ENCODE peak calls at places on chromosome 7, in eight cellular contexts. X is thoracic aorta; N is neuronal stem cell; K is CD8-positive, alpha-beta memory T cell; J is stomach; G is K562; E is CD4-positive, CD25-positive, alpha-beta regulatory T cell; B is GM23248. Z is an unnamed sample.

GRCh38 chr7:85114342-85114741 is 72.5 kb downstream of the SEMA3D start:
- DNase-seq in B (no peak), X (no peak), E (no peak), N (no peak), J (no peak), K (no peak), G (no peak), Z (peak)

GRCh38 chr7:95047291-95047690 is 139.9 kb downstream of the PPP1R9A start:
- DNase-seq in J (no peak), E (no peak), N (no peak), G (no peak), X (no peak), B (no peak), K (no peak), Z (no peak)

GRCh38 chr7:18140943-18141342 is 113.3 kb upstream of the PRPS1L1 start:
- DNase-seq in K (no peak), N (no peak), G (no peak), X (no peak), B (no peak), J (no peak), E (no peak), Z (no peak)

GRCh38 chr7:4020086-4020485 is 662.0 kb upstream of the FOXK1 start:
- DNase-seq in X (no peak), B (no peak), G (no peak), J (no peak), K (no peak), N (no peak), E (no peak), Z (no peak)

GRCh38 chr7:80107278-80107677 is 27.4 kb upstream of the GNAI1 start:
- DNase-seq in E (no peak), X (no peak), N (no peak), G (no peak), J (no peak), B (no peak), K (peak), Z (no peak)

GRCh38 chr7:71477441-71477840 is 345.5 kb downstream of the GALNT17 start:
- DNase-seq in G (no peak), E (no peak), B (peak), X (no peak), K (no peak), J (no peak), N (no peak), Z (no peak)

GRCh38 chr7:23357190-23358093 is 58.3 kb downstream of the MALSU1 start:
- DNase-seq in B (peak), N (no peak), G (peak), K (no peak), X (no peak), J (no peak), E (no peak), Z (no peak)

GRCh38 chr7:80732635-80733034 is 94.2 kb downstream of the CD36 start:
- DNase-seq in K (no peak), B (peak), E (no peak), G (peak), N (no peak), X (no peak), J (no peak), Z (no peak)

GRCh38 chr7:157282141-157282801 is 54.5 kb upstream of the DNAJB6 start:
- DNase-seq in G (no peak), N (no peak), J (no peak), B (no peak), X (no peak), E (no peak), K (no peak), Z (no peak)

GRCh38 chr7:90383879-90384278 is 19.4 kb upstream of the CLDN12 start:
- DNase-seq in G (no peak), E (no peak), J (no peak), N (no peak), B (peak), K (no peak), X (no peak), Z (no peak)

GRCh38 chr7:117323877-117324699 is 1.2 kb upstream of the WNT2 start:
- DNase-seq in E (no peak), G (no peak), N (peak), J (no peak), X (no peak), B (peak), K (no peak), Z (no peak)

GRCh38 chr7:142915315-142915714 is 18.2 kb downstream of the TRPV5 start:
- DNase-seq in X (no peak), E (no peak), K (no peak), B (no peak), J (no peak), N (no peak), G (no peak), Z (no peak)

GRCh38 chr7:70294512-70294911 is 696.2 kb downstream of the AUTS2 start:
- DNase-seq in B (no peak), N (no peak), X (no peak), J (no peak), E (no peak), K (no peak), G (no peak), Z (no peak)

GRCh38 chr7:156002362-156003001 is 190.2 kb upstream of the SHH start:
- DNase-seq in K (no peak), G (no peak), N (no peak), E (no peak), X (no peak), J (no peak), B (no peak), Z (no peak)

GRCh38 chr7:113086928-113087277 is 276 bp upstream of the GPR85 start:
- DNase-seq in N (no peak), G (no peak), K (no peak), B (no peak), J (no peak), E (no peak), X (no peak), Z (no peak)

GRCh38 chr7:157503229-157503628 is 166.4 kb downstream of the DNAJB6 start:
- DNase-seq in J (peak), K (no peak), X (no peak), E (no peak), B (no peak), G (no peak), N (no peak), Z (no peak)

GRCh38 chr7:108211382-108212201 is 81.4 kb upstream of the LAMB4 start:
- DNase-seq in X (no peak), E (no peak), J (peak), G (peak), B (peak), K (no peak), N (no peak), Z (no peak)

GRCh38 chr7:19069842-19070241 is 47.6 kb downstream of the TWIST1 start:
- DNase-seq in K (no peak), E (no peak), B (no peak), X (no peak), N (peak), J (no peak), G (no peak), Z (no peak)

GRCh38 chr7:116741625-116742316 is 69.8 kb downstream of the MET start:
- DNase-seq in G (no peak), K (no peak), X (no peak), N (no peak), B (no peak), E (no peak), J (no peak), Z (no peak)

GRCh38 chr7:156153590-156153989 is 341.3 kb upstream of the SHH start:
- DNase-seq in E (no peak), G (no peak), J (no peak), X (no peak), N (no peak), B (no peak), K (no peak), Z (no peak)

GRCh38 chr7:3787717-3788311 is 486.8 kb downstream of the SDK1 start:
- DNase-seq in N (no peak), J (peak), K (no peak), E (no peak), G (no peak), X (no peak), B (no peak), Z (no peak)

GRCh38 chr7:20409961-20410360 is 79.3 kb downstream of the ITGB8 start:
- DNase-seq in B (peak), K (no peak), J (no peak), N (no peak), E (no peak), G (no peak), X (no peak), Z (no peak)

GRCh38 chr7:11427686-11428273 is 404.2 kb downstream of the THSD7A start:
- DNase-seq in G (peak), E (no peak), X (no peak), J (no peak), N (peak), B (peak), K (no peak), Z (no peak)

GRCh38 chr7:83648464-83649241 is at the start of gene SEMA3E:
- DNase-seq in G (no peak), X (no peak), E (no peak), K (no peak), N (peak), B (peak), J (peak), Z (no peak)

GRCh38 chr7:44335184-44335583 is 9.8 kb upstream of the CAMK2B start:
- DNase-seq in B (no peak), N (no peak), X (no peak), K (no peak), J (no peak), E (no peak), G (no peak), Z (no peak)

GRCh38 chr7:125316451-125316850 is 386.8 kb upstream of the POT1 start:
- DNase-seq in X (no peak), K (no peak), G (no peak), B (no peak), J (no peak), N (peak), E (no peak), Z (no peak)

GRCh38 chr7:78099715-78100477 is 301.3 kb downstream of the PHTF2 start:
- DNase-seq in B (peak), K (no peak), G (no peak), E (no peak), N (no peak), J (no peak), X (no peak), Z (no peak)

GRCh38 chr7:48390381-48391327 is 219.4 kb downstream of the ABCA13 start:
- DNase-seq in J (no peak), E (no peak), G (no peak), X (no peak), K (no peak), B (no peak), N (no peak), Z (no peak)

GRCh38 chr7:120981888-120982615 is 6.5 kb upstream of the CPED1 start:
- DNase-seq in E (no peak), N (no peak), B (peak), G (no peak), X (no peak), K (no peak), J (no peak), Z (no peak)

GRCh38 chr7:116173051-116174028 is 37.0 kb upstream of the TES start:
- DNase-seq in N (peak), X (no peak), J (no peak), K (peak), E (peak), B (peak), G (peak), Z (no peak)

GRCh38 chr7:134619627-134620331 is 26.9 kb upstream of the BPGM start:
- DNase-seq in X (no peak), E (no peak), J (no peak), K (no peak), B (peak), G (no peak), N (no peak), Z (no peak)

GRCh38 chr7:55019691-55020480 is 1.1 kb downstream of the EGFR start:
- DNase-seq in B (peak), E (no peak), N (peak), K (no peak), X (no peak), J (peak), G (no peak), Z (no peak)

GRCh38 chr7:122528879-122529481 is 169.9 kb downstream of the RNF133 start:
- DNase-seq in B (peak), G (peak), X (no peak), K (no peak), E (no peak), N (peak), J (no peak), Z (no peak)

GRCh38 chr7:159025161-159025779 is 119.4 kb downstream of the VIPR2 start:
- DNase-seq in J (no peak), G (no peak), K (no peak), E (no peak), B (no peak), X (no peak), N (no peak), Z (no peak)

GRCh38 chr7:92158660-92159575 is 20.0 kb downstream of the LRRD1 start:
- DNase-seq in N (no peak), G (no peak), K (no peak), X (no peak), J (no peak), E (no peak), B (peak), Z (no peak)

GRCh38 chr7:148142660-148143248 is 447.8 kb upstream of the C7orf33 start:
- DNase-seq in B (peak), K (no peak), N (peak), G (no peak), X (no peak), E (no peak), J (no peak), Z (no peak)

GRCh38 chr7:82044497-82045080 is 274.7 kb upstream of the HGF start:
- DNase-seq in N (peak), J (peak), X (no peak), E (no peak), B (peak), G (peak), K (no peak), Z (peak)

GRCh38 chr7:114939484-114940097 is 17.7 kb downstream of the MDFIC start:
- DNase-seq in N (no peak), G (no peak), E (peak), X (no peak), B (peak), K (no peak), J (no peak), Z (no peak)

DNA sequence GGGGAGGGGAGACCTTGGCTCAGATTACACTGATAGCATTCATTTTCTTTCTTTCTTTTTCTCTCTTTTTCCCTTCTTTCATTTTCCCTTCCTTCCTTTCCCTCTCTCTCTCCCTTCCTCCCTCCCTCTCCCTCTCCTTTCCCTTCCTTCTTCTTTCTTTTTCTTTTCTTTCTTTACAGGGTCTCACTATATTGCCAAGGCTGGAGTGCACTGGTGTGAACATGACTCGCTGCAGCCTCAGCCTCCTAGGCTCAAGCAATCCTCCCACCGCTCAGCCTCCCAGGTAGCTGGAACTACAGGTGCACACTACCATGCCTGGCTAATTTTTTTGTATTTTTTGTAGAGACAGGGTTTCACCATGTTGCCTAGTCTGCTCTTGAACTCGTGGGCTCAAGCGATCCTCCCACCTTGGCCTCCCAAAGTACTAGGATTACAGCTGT is 73.0 kb upstream of the MKRN1 start:
- DNase-seq in X (no peak), N (no peak), E (no peak), G (no peak), J (no peak), K (no peak), B (no peak), Z (no peak)
- H3K27ac ChIP-seq in X (no peak), N (no peak), E (no peak), G (no peak), J (no peak), K (no peak), B (no peak), Z (no peak)

GRCh38 chr7:151716339-151716722 is 160.6 kb downstream of the PRKAG2 start:
- DNase-seq in N (no peak), G (no peak), E (no peak), X (no peak), K (no peak), B (no peak), J (peak), Z (no peak)

GRCh38 chr7:151717918-151718317 is 159.0 kb downstream of the PRKAG2 start:
- DNase-seq in G (no peak), N (no peak), B (no peak), X (no peak), K (no peak), E (no peak), J (no peak), Z (no peak)

GRCh38 chr7:151714201-151714600 is 162.7 kb downstream of the PRKAG2 start:
- DNase-seq in K (no peak), J (no peak), G (no peak), B (no peak), E (no peak), N (no peak), X (no peak), Z (no peak)

GRCh38 chr7:151717415-151717814 is 159.5 kb downstream of the PRKAG2 start:
- DNase-seq in K (no peak), B (no peak), X (no peak), N (no peak), E (no peak), J (peak), G (no peak), Z (no peak)

GRCh38 chr7:151715661-151716338 is 161.1 kb downstream of the PRKAG2 start:
- DNase-seq in X (no peak), G (no peak), K (no peak), E (no peak), B (no peak), J (peak), N (no peak), Z (no peak)
- H3K27ac ChIP-seq in X (no peak), G (no peak), K (no peak), E (no peak), B (no peak), J (peak), N (no peak), Z (no peak)

GRCh38 chr7:2195403-2196246 is 37.1 kb downstream of the MAD1L1 start:
- DNase-seq in B (no peak), K (no peak), E (no peak), X (no peak), N (no peak), J (peak), G (no peak), Z (peak)
- H3K27ac ChIP-seq in B (no peak), K (no peak), E (no peak), X (no peak), N (no peak), J (no peak), G (no peak), Z (peak)

GRCh38 chr7:139697031-139697430 is 80.8 kb downstream of the HIPK2 start:
- DNase-seq in E (no peak), J (peak), K (no peak), X (no peak), B (no peak), G (no peak), N (no peak), Z (no peak)
- H3K27ac ChIP-seq in E (no peak), J (no peak), K (no peak), X (no peak), B (no peak), G (no peak), N (no peak), Z (no peak)

DNA sequence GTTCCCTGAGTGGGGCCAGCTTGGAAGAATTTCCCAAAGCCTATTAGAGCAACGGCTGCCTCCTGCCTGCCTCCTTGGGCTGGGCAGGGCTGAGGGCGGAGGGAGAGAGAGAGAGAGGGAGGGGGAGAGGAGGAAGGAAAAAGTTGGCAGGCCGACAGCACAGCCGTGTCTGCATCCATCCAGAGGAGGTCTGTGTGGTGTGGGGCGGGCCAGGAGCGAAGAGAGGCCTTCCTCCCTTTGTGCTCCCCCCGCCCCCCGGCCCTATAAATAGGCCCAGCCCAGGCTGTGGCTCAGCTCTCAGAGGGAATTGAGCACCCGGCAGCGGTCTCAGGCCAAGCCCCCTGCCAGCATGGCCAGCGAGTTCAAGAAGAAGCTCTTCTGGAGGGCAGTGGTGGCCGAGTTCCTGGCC is at the start of gene AQP1:
- DNase-seq in J (no peak), G (peak), N (no peak), X (peak), K (no peak), B (no peak), E (no peak), Z (peak)
- H3K27ac ChIP-seq in J (peak), G (no peak), N (no peak), X (peak), K (no peak), B (no peak), E (no peak), Z (no peak)

GRCh38 chr7:50265968-50266694 is 38.4 kb upstream of the IKZF1 start:
- DNase-seq in N (no peak), E (no peak), X (no peak), B (no peak), G (no peak), K (peak), J (no peak), Z (no peak)
- H3K27ac ChIP-seq in N (no peak), E (peak), X (no peak), B (no peak), G (no peak), K (no peak), J (no peak), Z (no peak)

GRCh38 chr7:1010226-1010625 is 27.2 kb downstream of the CYP2W1 start:
- DNase-seq in G (no peak), N (no peak), E (no peak), B (no peak), K (no peak), X (no peak), J (no peak), Z (no peak)
- H3K27ac ChIP-seq in G (no peak), N (no peak), E (no peak), B (no peak), K (no peak), X (no peak), J (no peak), Z (no peak)

DNA sequence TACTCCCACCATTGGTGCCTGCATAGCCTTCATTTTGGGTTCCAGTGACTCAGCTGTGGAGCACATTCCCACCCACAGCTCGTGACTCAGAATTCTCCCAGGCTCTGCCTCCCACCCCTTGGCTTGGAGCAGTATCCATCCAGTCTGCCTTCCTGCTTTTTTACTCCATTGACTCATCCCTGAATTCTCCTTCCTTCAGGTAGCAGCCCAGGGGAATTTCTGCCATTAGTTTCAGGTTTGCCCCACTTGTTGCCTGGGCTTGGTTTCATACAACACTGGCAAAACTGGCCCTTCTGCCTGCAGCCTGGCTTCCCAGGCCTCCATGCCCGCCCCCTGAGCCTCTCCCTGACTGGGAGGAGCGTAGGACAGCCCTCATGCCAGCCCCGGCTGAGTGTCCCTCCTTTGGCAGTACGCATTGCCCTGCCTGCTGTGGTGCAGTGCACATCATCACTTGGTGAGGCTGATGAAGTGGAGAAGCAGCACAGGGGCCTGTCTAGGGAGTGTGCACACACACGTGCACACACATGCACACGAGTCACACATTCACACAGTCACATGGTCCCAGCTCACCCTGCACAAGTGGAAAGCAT is 55.0 kb downstream of the SNX10 start:
- DNase-seq in X (no peak), G (no peak), J (no peak), B (peak), K (no peak), N (no peak), E (no peak), Z (peak)
- H3K27ac ChIP-seq in X (no peak), G (no peak), J (no peak), B (peak), K (no peak), N (no peak), E (no peak), Z (peak)

GRCh38 chr7:135977742-135978066 is 545 bp upstream of the MTPN start:
- DNase-seq in X (no peak), K (no peak), G (peak), E (no peak), N (no peak), B (no peak), J (no peak), Z (no peak)

GRCh38 chr7:135981958-135982646 is 4.9 kb upstream of the MTPN start:
- DNase-seq in N (no peak), G (no peak), X (no peak), E (no peak), J (no peak), K (peak), B (no peak), Z (no peak)

GRCh38 chr7:135979674-135980660 is 2.8 kb upstream of the MTPN start:
- DNase-seq in X (no peak), E (no peak), G (no peak), J (no peak), K (no peak), B (peak), N (no peak), Z (no peak)

GRCh38 chr7:135978624-135979023 is 1.5 kb upstream of the MTPN start:
- DNase-seq in X (no peak), K (no peak), N (no peak), G (no peak), B (no peak), E (no peak), J (no peak), Z (no peak)

GRCh38 chr7:135980665-135981180 is 3.6 kb upstream of the MTPN start:
- DNase-seq in N (no peak), K (peak), G (no peak), X (no peak), B (peak), E (peak), J (peak), Z (no peak)
- H3K27ac ChIP-seq in N (no peak), K (peak), G (peak), X (no peak), B (peak), E (peak), J (peak), Z (no peak)

GRCh38 chr7:36667007-36667406 is 57.3 kb downstream of the AOAH start:
- DNase-seq in G (no peak), N (no peak), J (no peak), E (no peak), X (no peak), B (peak), K (no peak), Z (no peak)
- H3K27ac ChIP-seq in G (no peak), N (no peak), J (no peak), E (no peak), X (no peak), B (no peak), K (no peak), Z (no peak)

Z was measured in caudate nucleus.